ENCODE peak calls at places on chromosomes 16 and 17, in nine cellular contexts. E is GM10248; S is AG04449; K is neural progenitor cell; O is stimulated activated CD8-positive, alpha-beta memory T cell treated with anti-CD3 and anti-CD28 coated beads, Interleukin-4, amount 100 ng/mL, for 24 hours; U is activated T-cell treated with anti-CD3 and anti-CD28 coated beads, Interleukin-2, amount 50 U/mL, for 72 hours; Y is stimulated activated CD4-positive, alpha-beta T cell treated with anti-CD3 and anti-CD28 coated beads, Interleukin-15, amount 100 ng/mL, for 48 hours; W is NCI-H1105; Z is RCC 7860. M is an unnamed sample.

GRCh38 chr17:41413982-41414381 is 10.4 kb downstream of the KRT37 start:
- DNase-seq in E (no peak), S (no peak), K (no peak), O (no peak), U (no peak), Y (no peak), W (no peak), Z (peak), M (no peak)

GRCh38 chr16:48384305-48384981 is 770 bp downstream of the SIAH1 start:
- DNase-seq in E (peak), S (no peak), K (peak), O (peak), U (peak), Y (no peak), W (peak), Z (no peak), M (peak)

GRCh38 chr17:67046398-67046797 is 2.0 kb downstream of the CACNG1 start:
- DNase-seq in E (no peak), S (no peak), K (no peak), O (no peak), U (no peak), Y (no peak), W (no peak), Z (no peak), M (no peak)

GRCh38 chr17:48830840-48831548 is at the start of gene CALCOCO2:
- DNase-seq in E (peak), S (peak), K (peak), O (peak), U (peak), Y (peak), W (peak), Z (peak), M (peak)

GRCh38 chr16:70399951-70400350 is 38.9 kb downstream of the ST3GAL2 start:
- DNase-seq in E (no peak), S (no peak), K (no peak), O (no peak), U (no peak), Y (no peak), W (no peak), Z (no peak), M (no peak)

GRCh38 chr16:66988197-66988788 is at the start of gene CES4A:
- DNase-seq in E (no peak), S (no peak), K (no peak), O (no peak), U (peak), Y (no peak), W (no peak), Z (peak), M (peak)

GRCh38 chr17:63450551-63450950 is 4.4 kb upstream of the CYB561 start:
- DNase-seq in E (no peak), S (no peak), K (no peak), O (no peak), U (no peak), Y (no peak), W (no peak), Z (peak), M (peak)

GRCh38 chr17:27558842-27559505 is 72.0 kb upstream of the LGALS9 start:
- DNase-seq in E (no peak), S (no peak), K (no peak), O (no peak), U (no peak), Y (no peak), W (no peak), Z (no peak), M (no peak)

GRCh38 chr16:85424260-85425060 is 188.7 kb upstream of the GSE1 start:
- DNase-seq in E (no peak), S (no peak), K (no peak), O (no peak), U (no peak), Y (no peak), W (peak), Z (no peak), M (no peak)

GRCh38 chr16:85651822-85652430 is 36.8 kb downstream of the GINS2 start:
- DNase-seq in E (no peak), S (no peak), K (no peak), O (no peak), U (no peak), Y (no peak), W (no peak), Z (no peak), M (peak)

GRCh38 chr16:11494029-11494428 is 92.7 kb downstream of the LITAF start:
- DNase-seq in E (no peak), S (no peak), K (no peak), O (no peak), U (no peak), Y (no peak), W (no peak), Z (no peak), M (no peak)

GRCh38 chr17:2707721-2708584 is 3.6 kb downstream of the CLUH start:
- DNase-seq in E (no peak), S (no peak), K (peak), O (no peak), U (peak), Y (no peak), W (no peak), Z (no peak), M (peak)

GRCh38 chr16:56343661-56344517 is 81.5 kb downstream of the AMFR start:
- DNase-seq in E (no peak), S (no peak), K (no peak), O (no peak), U (no peak), Y (no peak), W (no peak), Z (no peak), M (peak)

GRCh38 chr16:57361384-57361783 is 2.8 kb downstream of the CCL22 start:
- DNase-seq in E (no peak), S (no peak), K (no peak), O (no peak), U (no peak), Y (no peak), W (no peak), Z (no peak), M (no peak)

GRCh38 chr17:47663997-47664941 is 14.6 kb downstream of the KPNB1 start:
- DNase-seq in E (peak), S (no peak), K (peak), O (peak), U (peak), Y (peak), W (peak), Z (peak), M (peak)

GRCh38 chr16:57785924-57786323 is 16.4 kb downstream of the KIFC3 start:
- DNase-seq in E (no peak), S (no peak), K (no peak), O (no peak), U (no peak), Y (no peak), W (no peak), Z (no peak), M (no peak)

GRCh38 chr16:14088155-14088753 is 17.1 kb downstream of the MRTFB start:
- DNase-seq in E (no peak), S (peak), K (no peak), O (no peak), U (no peak), Y (no peak), W (no peak), Z (no peak), M (no peak)

GRCh38 chr16:3434373-3434772 is 8.9 kb downstream of the ZNF597 start:
- DNase-seq in E (peak), S (no peak), K (no peak), O (no peak), U (no peak), Y (no peak), W (no peak), Z (no peak), M (no peak)

GRCh38 chr16:27503662-27504061 is 46.1 kb downstream of the GTF3C1 start:
- DNase-seq in E (no peak), S (no peak), K (no peak), O (no peak), U (no peak), Y (no peak), W (no peak), Z (no peak), M (peak)

GRCh38 chr16:879986-880385 is 79.5 kb upstream of the GNG13 start:
- DNase-seq in E (no peak), S (no peak), K (no peak), O (no peak), U (no peak), Y (no peak), W (no peak), Z (no peak), M (no peak)

GRCh38 chr16:68257906-68258800 is 6.2 kb upstream of the SLC7A6 start:
- DNase-seq in E (no peak), S (peak), K (no peak), O (no peak), U (no peak), Y (no peak), W (no peak), Z (peak), M (peak)

GRCh38 chr16:73546351-73546845 is 498.5 kb upstream of the ZFHX3 start:
- DNase-seq in E (no peak), S (no peak), K (peak), O (no peak), U (no peak), Y (no peak), W (peak), Z (no peak), M (no peak)